ENCODE peak calls at places on chromosomes 12 and 14, in four cellular contexts. U, D, X and Z are unnamed samples.
A peak's percentile ranks its signal among the peaks of the same experiment; 100 is the strongest.

GRCh38 chr14:29454026-29454693 is 473.5 kb downstream of the PRKD1 start:
- DNase-seq in U (no peak), D (no peak), X (no peak), Z (no peak)

GRCh38 chr12:51536159-51536558 is 54.9 kb upstream of the SCN8A start:
- DNase-seq in U (no peak), D (no peak), X (no peak), Z (no peak)

GRCh38 chr12:53766881-53767280 is 15.1 kb upstream of the CISTR start:
- DNase-seq in U (no peak), D (no peak), X (no peak), Z (no peak)

GRCh38 chr12:76883826-76884225 is 5.0 kb upstream of the CSRP2 start:
- DNase-seq in U (no peak), D (no peak), X (no peak), Z (no peak)

GRCh38 chr12:123180171-123180570 is 29.3 kb upstream of the PITPNM2 start:
- DNase-seq in U (no peak), D (no peak), X (no peak), Z (no peak)

GRCh38 chr14:75216427-75217006 is 40.1 kb upstream of the TMED10 start:
- DNase-seq in U (no peak), D (no peak), X (no peak), Z (no peak)

GRCh38 chr14:74955229-74955999 is at the start of gene PGF:
- DNase-seq in U (no peak), D (peak; percentile 89), X (no peak), Z (no peak)

GRCh38 chr12:93984005-93984404 is 164.4 kb upstream of the PLXNC1 start:
- DNase-seq in U (no peak), D (no peak), X (no peak), Z (no peak)

GRCh38 chr14:100348779-100349708 is 25.9 kb downstream of the SLC25A47 start:
- DNase-seq in U (no peak), D (no peak), X (no peak), Z (no peak)

GRCh38 chr14:70707138-70708038 is 65.7 kb downstream of the TTC9 start:
- DNase-seq in U (peak; percentile 93), D (no peak), X (peak; percentile 93), Z (no peak)

GRCh38 chr12:67430708-67431335 is 161.7 kb downstream of the CAND1 start:
- DNase-seq in U (no peak), D (no peak), X (no peak), Z (no peak)

GRCh38 chr12:85872497-85873091 is 1.5 kb upstream of the NTS start:
- DNase-seq in U (peak; percentile 47), D (no peak), X (no peak), Z (peak; percentile 66)

GRCh38 chr12:92702754-92703679 is at the start of gene PLEKHG7:
- DNase-seq in U (peak; percentile 47), D (no peak), X (peak; percentile 80), Z (no peak)

GRCh38 chr12:88400302-88400701 is 180.0 kb downstream of the KITLG start:
- DNase-seq in U (no peak), D (no peak), X (no peak), Z (no peak)

GRCh38 chr12:47032644-47033043 is 46.8 kb upstream of the PCED1B start:
- DNase-seq in U (peak; percentile 23), D (no peak), X (no peak), Z (peak; percentile 27)

GRCh38 chr12:55996715-55997534 is at the start of gene SUOX:
- DNase-seq in U (peak; percentile 98), D (peak; percentile 90), X (peak; percentile 83), Z (peak; percentile 95)

GRCh38 chr12:88172844-88173407 is 30.8 kb downstream of the TMTC3 start:
- DNase-seq in U (no peak), D (no peak), X (no peak), Z (no peak)

GRCh38 chr14:80356413-80356812 is 145.1 kb upstream of the DIO2 start:
- DNase-seq in U (peak; percentile 2), D (no peak), X (no peak), Z (no peak)

GRCh38 chr12:12209675-12210074 is 57.2 kb downstream of the LRP6 start:
- DNase-seq in U (no peak), D (no peak), X (no peak), Z (no peak)

GRCh38 chr12:132430838-132431826 is 58.8 kb upstream of the FBRSL1 start:
- DNase-seq in U (no peak), D (no peak), X (no peak), Z (no peak)

GRCh38 chr14:63426838-63427237 is 108.1 kb upstream of the GPHB5 start:
- DNase-seq in U (no peak), D (no peak), X (no peak), Z (no peak)

GRCh38 chr14:78143489-78144145 is 26.6 kb upstream of the NRXN3 start:
- DNase-seq in U (no peak), D (no peak), X (no peak), Z (no peak)

GRCh38 chr14:74667758-74668157 is 45.1 kb downstream of the AREL1 start:
- DNase-seq in U (no peak), D (no peak), X (no peak), Z (no peak)

GRCh38 chr14:21987937-21988336 is 314.3 kb upstream of the OR4E1 start:
- DNase-seq in U (peak; percentile 68), D (no peak), X (no peak), Z (no peak)

GRCh38 chr12:111161898-111162297 is 207.0 kb downstream of the PHETA1 start:
- DNase-seq in U (no peak), D (no peak), X (no peak), Z (no peak)

GRCh38 chr12:69708649-69709048 is 9.5 kb upstream of the BEST3 start:
- DNase-seq in U (no peak), D (no peak), X (no peak), Z (no peak)

GRCh38 chr14:96586921-96587822 is 85.0 kb downstream of the PAPOLA start:
- DNase-seq in U (no peak), D (no peak), X (no peak), Z (no peak)

GRCh38 chr12:57430117-57430930 is 519 bp downstream of the R3HDM2 start:
- DNase-seq in U (no peak), D (peak; percentile 66), X (no peak), Z (no peak)

GRCh38 chr12:28563286-28563685 is 373.0 kb downstream of the CCDC91 start:
- DNase-seq in U (no peak), D (no peak), X (no peak), Z (no peak)
- TF ChIP-seq YY1 in U (no peak), D (no peak), X (no peak), Z (no peak)

GRCh38 chr12:14573118-14573517 is 5.4 kb upstream of the PLBD1 start:
- DNase-seq in U (no peak), D (no peak), X (no peak), Z (no peak)

GRCh38 chr12:14575585-14575984 is 7.9 kb upstream of the PLBD1 start:
- DNase-seq in U (no peak), D (no peak), X (no peak), Z (no peak)

GRCh38 chr12:14576896-14577295 is 9.2 kb upstream of the PLBD1 start:
- DNase-seq in U (no peak), D (no peak), X (no peak), Z (no peak)

GRCh38 chr12:14577344-14577743 is 9.7 kb upstream of the PLBD1 start:
- DNase-seq in U (no peak), D (no peak), X (peak; percentile 25), Z (no peak)

GRCh38 chr12:14578646-14579045 is 11.0 kb upstream of the PLBD1 start:
- DNase-seq in U (no peak), D (no peak), X (no peak), Z (no peak)
- H3K9ac ChIP-seq in U (no peak overlapping the region), D (no peak overlapping the region), X (no peak overlapping the region), Z (no peak overlapping the region)

GRCh38 chr12:2481346-2481745 is 313.4 kb upstream of the FKBP4 start:
- DNase-seq in U (no peak), D (no peak), X (no peak), Z (no peak)

GRCh38 chr12:2481951-2482350 is 312.8 kb upstream of the FKBP4 start:
- DNase-seq in U (no peak), D (no peak), X (no peak), Z (no peak)

GRCh38 chr12:2482938-2483337 is 311.8 kb upstream of the FKBP4 start:
- DNase-seq in U (no peak), D (no peak), X (no peak), Z (no peak)

GRCh38 chr12:2483713-2484112 is 311.1 kb upstream of the FKBP4 start:
- DNase-seq in U (no peak), D (no peak), X (no peak), Z (no peak)

DNA sequence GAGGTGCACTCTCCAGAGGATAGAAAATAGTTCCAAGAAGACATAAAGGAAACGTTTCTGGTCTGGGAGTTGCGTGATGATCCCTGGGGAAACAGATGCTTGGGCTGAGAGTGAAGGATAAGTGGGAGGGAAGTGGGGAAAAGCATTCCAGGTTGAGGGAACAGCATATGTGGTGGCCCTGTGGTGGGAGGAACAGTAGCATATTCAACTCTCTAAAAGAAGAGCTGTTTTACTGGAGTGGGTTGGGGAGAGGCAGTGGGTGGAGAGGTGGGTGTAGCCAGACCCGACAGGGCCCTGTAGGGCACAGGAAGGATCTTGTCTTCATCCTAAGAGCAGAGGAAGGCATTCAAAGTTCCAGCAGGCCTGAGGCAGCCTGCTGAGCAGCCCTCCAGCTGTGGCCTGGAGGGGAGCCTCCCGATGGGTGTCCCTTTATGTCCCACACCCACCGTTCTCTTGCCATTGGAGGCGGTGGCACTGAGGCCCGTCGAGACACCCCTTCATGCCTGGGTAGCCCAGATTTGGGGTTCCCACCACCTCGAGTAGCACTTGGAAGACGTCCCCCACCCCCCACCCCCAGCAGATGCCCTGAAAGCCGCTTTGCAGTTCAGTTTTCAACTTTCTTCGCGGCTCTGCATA is 310.5 kb upstream of the FKBP4 start:
- DNase-seq in U (no peak), D (no peak), X (no peak), Z (no peak)
- TF ChIP-seq SUZ12 in U (no peak), D (no peak), X (no peak), Z (no peak)

DNA sequence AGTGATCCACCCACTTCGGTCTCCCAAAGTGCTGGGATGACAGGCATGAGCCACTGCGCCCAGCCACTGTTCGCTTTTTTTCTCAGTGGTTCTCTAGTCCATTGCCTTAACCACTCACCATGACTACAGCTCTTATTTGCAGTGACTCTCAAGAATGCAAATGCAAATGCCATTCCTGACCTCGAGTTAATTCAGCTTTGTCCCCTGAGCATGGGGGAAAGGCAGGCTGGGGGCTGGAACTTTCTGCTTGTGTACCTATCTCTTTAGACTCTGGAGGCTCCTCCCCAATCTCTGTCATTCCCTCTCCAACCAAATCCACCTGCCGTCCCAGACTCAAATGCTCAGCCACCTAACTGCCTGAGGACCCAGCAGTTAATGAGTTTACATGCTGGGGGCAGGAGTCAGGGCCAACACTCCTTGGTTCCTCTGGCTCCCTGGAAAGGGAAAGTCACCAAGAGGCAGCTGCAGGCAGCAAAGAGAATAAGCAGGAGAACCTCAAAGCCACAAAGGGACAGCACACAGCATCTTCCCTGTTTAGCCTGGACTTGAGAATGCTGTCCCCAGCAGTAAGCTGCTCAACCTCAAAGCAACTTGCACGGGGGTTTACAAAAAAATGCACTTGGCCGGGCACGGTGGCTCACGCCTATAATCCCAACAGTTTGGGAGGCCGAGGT is 5.3 kb upstream of the HNF1A start:
- DNase-seq in U (peak; percentile 90), D (no peak), X (no peak), Z (peak; percentile 98)
- TF ChIP-seq YY1 in U (no peak), D (no peak), X (no peak), Z (no peak)

GRCh38 chr12:129887047-129887568 is 16.7 kb downstream of the TMEM132D start:
- DNase-seq in U (no peak), D (peak; percentile 39), X (no peak), Z (no peak)
- H3K9ac ChIP-seq in U (no peak overlapping the region), D (no peak overlapping the region), X (no peak overlapping the region), Z (no peak overlapping the region)